ENCODE peak calls at places on chromosomes 7 and 10, in eight cellular contexts. S, N, M, A, F, D, R and Z are unnamed samples.

GRCh38 chr7:22357311-22358175 is 589 bp upstream of the RAPGEF5 start:
- DNase-seq in A (no peak), D (no peak), M (no peak), N (no peak), R (peak; percentile 3), F (no peak), S (no peak), Z (no peak)

GRCh38 chr10:21751341-21752310 is 217.6 kb downstream of the MLLT10 start:
- DNase-seq in M (no peak), F (no peak), A (no peak), N (no peak), S (no peak), R (no peak), D (no peak), Z (no peak)

GRCh38 chr10:11036424-11037011 is 18.8 kb downstream of the CELF2 start:
- DNase-seq in S (no peak), D (no peak), F (no peak), N (no peak), A (peak; percentile 74), R (peak; percentile 52), M (peak; percentile 11), Z (peak; percentile 37)

GRCh38 chr10:52771534-52772455 is 789 bp downstream of the MBL2 start:
- DNase-seq in D (no peak), F (no peak), S (no peak), R (no peak), M (no peak), A (no peak), N (no peak), Z (no peak)

GRCh38 chr10:133129854-133130495 is 30.0 kb upstream of the KNDC1 start:
- DNase-seq in N (no peak), A (no peak), M (no peak), F (no peak), D (no peak), S (no peak), R (no peak), Z (no peak)

GRCh38 chr7:40701836-40702551 is 567.2 kb downstream of the SUGCT start:
- DNase-seq in D (no peak), A (no peak), S (no peak), R (no peak), M (no peak), F (no peak), N (no peak), Z (no peak)

GRCh38 chr10:71035511-71036278 is 147.3 kb upstream of the PCBD1 start:
- DNase-seq in D (no peak), F (no peak), A (no peak), N (no peak), M (no peak), S (no peak), R (no peak), Z (no peak)

GRCh38 chr10:123862421-123863188 is 29.0 kb downstream of the CPXM2 start:
- DNase-seq in A (no peak), M (no peak), S (no peak), R (no peak), D (no peak), N (no peak), F (no peak), Z (no peak)

GRCh38 chr10:103021897-103022286 is 103.8 kb downstream of the CNNM2 start:
- DNase-seq in M (peak; percentile 64), N (no peak), F (no peak), R (no peak), S (no peak), D (no peak), A (no peak), Z (no peak)

GRCh38 chr7:141071855-141072547 is 1.9 kb upstream of the TMEM178B start:
- DNase-seq in N (peak; percentile 24), F (no peak), A (no peak), D (no peak), M (no peak), S (no peak), R (no peak), Z (no peak)

GRCh38 chr7:121832347-121832746 is 40.6 kb upstream of the PTPRZ1 start:
- DNase-seq in R (no peak), N (peak; percentile 10), A (no peak), D (no peak), M (no peak), S (no peak), F (no peak), Z (no peak)

GRCh38 chr7:46713868-46714596 is 793.0 kb upstream of the IGFBP3 start:
- DNase-seq in S (no peak), A (no peak), F (no peak), N (no peak), R (no peak), M (no peak), D (no peak), Z (no peak)

GRCh38 chr10:122297583-122297982 is 26.5 kb downstream of the BTBD16 start:
- DNase-seq in R (no peak), A (no peak), M (no peak), D (no peak), S (no peak), F (no peak), N (no peak), Z (no peak)

GRCh38 chr10:119104653-119105024 is 726 bp downstream of the DENND10 start:
- DNase-seq in D (no peak), F (no peak), A (peak; percentile 65), M (no peak), R (no peak), N (peak; percentile 41), S (no peak), Z (no peak)

GRCh38 chr10:19749185-19749729 is 67.0 kb upstream of the PLXDC2 start:
- DNase-seq in A (no peak), N (no peak), S (no peak), M (peak; percentile 3), F (no peak), D (no peak), R (no peak), Z (no peak)

GRCh38 chr7:120828528-120828927 is 29.4 kb downstream of the TSPAN12 start:
- DNase-seq in R (no peak), F (no peak), S (no peak), A (no peak), D (no peak), M (no peak), N (no peak), Z (no peak)

GRCh38 chr10:47401210-47401609 is 17.1 kb upstream of the ZNF488 start:
- DNase-seq in A (no peak), D (no peak), M (no peak), N (no peak), S (no peak), F (no peak), R (no peak), Z (no peak)

GRCh38 chr7:5523052-5523711 is 99.5 kb upstream of the TNRC18 start:
- DNase-seq in D (no peak), S (peak; percentile 12), F (no peak), A (no peak), M (no peak), R (no peak), N (no peak), Z (no peak)

GRCh38 chr10:790821-791551 is 101.5 kb upstream of the DIP2C start:
- DNase-seq in D (no peak), N (no peak), M (no peak), S (no peak), R (no peak), F (no peak), A (peak; percentile 47), Z (no peak)

GRCh38 chr7:96784597-96784996 is 75.0 kb upstream of the SEM1 start:
- DNase-seq in F (no peak), N (no peak), R (no peak), M (no peak), D (no peak), A (no peak), S (no peak), Z (no peak)

GRCh38 chr7:136869991-136870798 is 1.7 kb downstream of the CHRM2 start:
- DNase-seq in M (no peak), S (no peak), N (peak; percentile 29), A (no peak), R (peak; percentile 29), F (no peak), D (no peak), Z (no peak)